ENCODE peak calls at places on chromosome 1, in ten cellular contexts. C is body of pancreas; J is lower lobe of right lung; S is heart left ventricle; X is fibroblast of the aortic adventitia; A is lung; R is CD8-positive, alpha-beta T cell; Y is uterus; E is fibroblast of lung; W is dorsolateral prefrontal cortex. V is an unnamed sample.

GRCh38 chr1:1893997-1894353 is 3.1 kb upstream of the GNB1 start:
- DNase-seq in C (no peak), J (no peak), S (no peak), X (no peak), A (no peak), R (no peak), Y (no peak), E (no peak), W (no peak), V (no peak)

GRCh38 chr1:79496129-79496528 is 489.6 kb upstream of the ADGRL4 start:
- DNase-seq in C (no peak), J (no peak), S (no peak), X (no peak), A (no peak), R (no peak), Y (no peak), E (no peak), W (no peak), V (no peak)

GRCh38 chr1:75502776-75503175 is 108.1 kb downstream of the SLC44A5 start:
- DNase-seq in C (no peak), J (no peak), S (no peak), X (peak), A (no peak), R (no peak), Y (no peak), E (no peak), W (no peak), V (no peak)

GRCh38 chr1:153439273-153439672 is 21.2 kb downstream of the S100A7 start:
- DNase-seq in C (no peak), J (no peak), S (no peak), X (no peak), A (no peak), R (no peak), Y (no peak), E (no peak), W (no peak), V (no peak)

GRCh38 chr1:186404454-186405051 is 28.9 kb downstream of the ODR4 start:
- DNase-seq in C (no peak), J (no peak), S (no peak), X (peak), A (no peak), R (no peak), Y (no peak), E (peak), W (no peak), V (no peak)

GRCh38 chr1:209651148-209651547 is 1.1 kb downstream of the LAMB3 start:
- DNase-seq in C (peak), J (peak), S (peak), X (peak), A (peak), R (no peak), Y (no peak), E (peak), W (no peak), V (no peak)

GRCh38 chr1:210709694-210710093 is 381.0 kb downstream of the HHAT start:
- DNase-seq in C (no peak), J (no peak), S (no peak), X (no peak), A (no peak), R (no peak), Y (no peak), E (no peak), W (no peak), V (no peak)

GRCh38 chr1:37069406-37069805 is 35.1 kb upstream of the GRIK3 start:
- DNase-seq in C (no peak), J (no peak), S (no peak), X (no peak), A (peak), R (no peak), Y (no peak), E (no peak), W (no peak), V (no peak)

GRCh38 chr1:63984257-63984626 is 210.4 kb downstream of the ROR1 start:
- DNase-seq in C (no peak), J (no peak), S (no peak), X (peak), A (no peak), R (no peak), Y (no peak), E (peak), W (no peak), V (no peak)

DNA sequence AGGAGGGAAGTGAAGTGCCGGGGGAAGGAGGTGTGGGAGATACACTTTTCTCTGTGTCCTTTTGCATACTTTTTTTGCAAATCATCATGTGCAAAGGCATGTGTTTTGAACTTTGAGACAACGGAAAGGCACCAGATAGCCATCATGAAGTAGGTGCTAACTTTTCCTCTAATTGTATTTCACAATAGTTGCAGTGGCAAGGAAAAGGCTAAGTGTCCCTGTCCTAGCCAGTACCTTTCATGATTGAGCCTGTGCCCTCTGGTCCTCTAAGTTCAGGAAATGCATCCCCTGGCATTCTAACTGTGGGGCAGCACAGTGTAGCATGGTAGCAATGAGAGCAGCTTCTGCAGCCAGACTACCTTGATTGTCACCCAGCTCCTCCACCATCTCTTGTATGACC is 186.2 kb downstream of the ADSS2 start:
- DNase-seq in C (no peak), J (no peak), S (no peak), X (no peak), A (no peak), R (no peak), Y (no peak), E (no peak), W (no peak), V (no peak)
- H3K4me3 ChIP-seq in C (no peak), J (no peak), S (no peak), X (no peak), A (no peak), R (no peak), Y (no peak), E (no peak), W (no peak), V (no peak)

GRCh38 chr1:164611754-164612642 is 53.0 kb downstream of the PBX1 start:
- DNase-seq in C (peak), J (no peak), S (no peak), X (peak), A (no peak), R (no peak), Y (no peak), E (peak), W (no peak), V (no peak)
- H3K4me3 ChIP-seq in C (no peak), J (no peak), S (no peak), X (no peak), A (no peak), R (no peak), Y (no peak), E (no peak), W (no peak), V (no peak)

GRCh38 chr1:206460846-206461426 is 9.3 kb upstream of the IKBKE start:
- DNase-seq in C (no peak), J (no peak), S (peak), X (no peak), A (no peak), R (no peak), Y (no peak), E (no peak), W (no peak), V (no peak)

GRCh38 chr1:206463911-206464310 is 6.4 kb upstream of the IKBKE start:
- DNase-seq in C (no peak), J (no peak), S (peak), X (no peak), A (no peak), R (no peak), Y (no peak), E (no peak), W (no peak), V (no peak)

GRCh38 chr1:206463137-206463536 is 7.1 kb upstream of the IKBKE start:
- DNase-seq in C (no peak), J (no peak), S (peak), X (no peak), A (no peak), R (no peak), Y (no peak), E (no peak), W (no peak), V (no peak)

GRCh38 chr1:206459703-206460102 is 10.6 kb upstream of the IKBKE start:
- DNase-seq in C (no peak), J (no peak), S (peak), X (no peak), A (no peak), R (no peak), Y (no peak), E (no peak), W (no peak), V (no peak)

DNA sequence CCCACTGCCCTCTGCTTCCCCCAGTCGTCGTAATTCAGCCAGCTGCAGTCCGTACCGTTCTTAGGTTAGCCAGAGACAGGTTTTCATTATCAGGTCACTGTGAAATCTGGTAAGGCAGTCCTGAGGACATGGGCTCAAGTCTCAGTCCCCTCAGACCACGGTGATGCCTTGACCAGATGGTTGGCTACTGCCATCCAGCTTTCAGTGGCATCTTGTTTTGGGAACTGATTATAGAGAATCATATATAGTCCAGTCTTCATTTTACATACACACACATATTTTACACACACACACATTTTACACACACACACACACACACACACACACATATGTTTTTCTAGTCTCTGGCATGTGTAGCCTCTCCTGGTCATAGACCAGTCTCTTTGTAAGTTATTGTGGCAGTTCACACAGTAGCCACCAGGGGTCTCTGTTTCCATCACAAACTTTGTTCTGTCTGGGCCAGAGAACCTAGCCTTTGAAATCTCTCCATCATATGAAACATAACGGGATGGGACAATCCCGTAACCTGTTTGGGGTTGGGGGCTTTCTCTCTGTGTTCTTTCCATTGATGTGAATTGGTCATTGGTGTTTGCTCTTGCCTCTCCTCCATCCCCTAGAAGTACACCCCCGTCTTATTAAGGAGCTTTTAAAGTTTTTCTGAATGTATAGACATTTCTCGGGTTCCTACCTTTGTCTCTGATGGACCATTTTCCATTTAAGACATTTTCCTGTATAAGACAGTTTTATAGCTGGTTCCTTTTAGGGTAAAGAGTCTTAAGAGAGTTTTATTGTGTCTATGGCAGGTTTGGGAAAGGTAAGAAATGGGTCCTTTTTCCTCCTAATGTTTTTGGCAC is 8.4 kb upstream of the IKBKE start:
- DNase-seq in C (peak), J (no peak), S (peak), X (peak), A (peak), R (peak), Y (peak), E (peak), W (no peak), V (peak)
- H3K4me3 ChIP-seq in C (no peak), J (no peak), S (no peak), X (no peak), A (no peak), R (no peak), Y (no peak), E (no peak), W (no peak), V (no peak)

DNA sequence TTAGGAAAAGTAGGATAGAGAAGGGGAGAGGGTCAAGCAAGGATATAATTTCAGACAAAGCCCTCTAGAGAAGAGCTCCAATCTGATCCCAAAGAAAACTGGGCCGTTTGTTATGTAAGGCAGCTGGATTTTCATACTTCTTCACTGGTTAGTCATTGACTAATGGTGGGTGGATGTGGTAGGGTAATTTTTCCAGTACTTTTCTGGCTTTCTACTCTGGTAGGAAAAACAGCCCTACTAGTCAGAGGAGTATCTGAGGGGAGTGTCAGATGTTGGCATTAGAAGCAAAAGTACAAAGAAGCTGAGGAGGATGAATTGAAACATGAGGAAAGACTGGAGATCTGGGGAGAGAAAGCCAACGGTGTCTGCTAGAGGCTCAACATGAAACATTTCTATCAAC is 145.3 kb downstream of the TNFSF18 start:
- DNase-seq in C (no peak), J (no peak), S (no peak), X (peak), A (no peak), R (no peak), Y (no peak), E (no peak), W (no peak), V (no peak)
- H3K4me3 ChIP-seq in C (no peak), J (no peak), S (no peak), X (no peak), A (no peak), R (no peak), Y (no peak), E (no peak), W (no peak), V (no peak)

V was measured in right lobe of liver.